ENCODE peak calls at places on chromosomes 5 and 9, in nine cellular contexts. T, R, B, X, C, M, A, Z and Y are unnamed samples.
A peak's percentile ranks its signal among the peaks of the same experiment; 100 is the strongest.

GRCh38 chr9:121023064-121023463 is 27.0 kb downstream of the C5 start:
- DNase-seq in T (no peak), R (no peak), B (no peak), X (no peak), C (no peak), M (no peak), A (no peak), Z (no peak), Y (peak; percentile 4)

GRCh38 chr9:89821081-89821480 is 216.3 kb downstream of the GADD45G start:
- DNase-seq in T (peak; percentile 18), R (no peak), B (no peak), X (no peak), C (no peak), M (no peak), A (no peak), Z (no peak), Y (no peak)

GRCh38 chr5:31707294-31707693 is 68.4 kb downstream of the PDZD2 start:
- DNase-seq in T (no peak), R (no peak), B (no peak), X (no peak), C (no peak), M (no peak), A (no peak), Z (no peak), Y (no peak)

GRCh38 chr5:59698207-59698606 is 195.3 kb downstream of the PDE4D start:
- DNase-seq in T (no peak), R (no peak), B (no peak), X (no peak), C (no peak), M (no peak), A (no peak), Z (no peak), Y (no peak)

GRCh38 chr9:19102181-19102630 is 498 bp downstream of the HAUS6 start:
- DNase-seq in T (peak; percentile 42), R (peak; percentile 61), B (peak; percentile 71), X (peak; percentile 16), C (peak; percentile 47), M (no peak), A (no peak), Z (no peak), Y (peak; percentile 53)

GRCh38 chr5:95900383-95900958 is 61.2 kb downstream of the ELL2 start:
- DNase-seq in T (no peak), R (no peak), B (no peak), X (peak; percentile 88), C (no peak), M (no peak), A (no peak), Z (no peak), Y (peak; percentile 60)

GRCh38 chr9:131627846-131628820 is 82.8 kb downstream of the PRRT1B start:
- DNase-seq in T (no peak), R (no peak), B (peak; percentile 84), X (peak; percentile 71), C (peak; percentile 21), M (no peak), A (no peak), Z (peak; percentile 65), Y (no peak)

GRCh38 chr5:32916648-32917047 is 205.5 kb downstream of the NPR3 start:
- DNase-seq in T (peak; percentile 50), R (peak; percentile 13), B (no peak), X (peak; percentile 52), C (no peak), M (no peak), A (no peak), Z (peak; percentile 39), Y (peak; percentile 9)

GRCh38 chr9:2262371-2262770 is 247.2 kb downstream of the SMARCA2 start:
- DNase-seq in T (no peak), R (no peak), B (no peak), X (no peak), C (no peak), M (no peak), A (no peak), Z (no peak), Y (no peak)

GRCh38 chr5:135944967-135945560 is 9.7 kb downstream of the LECT2 start:
- DNase-seq in T (peak; percentile 87), R (peak; percentile 65), B (no peak), X (peak; percentile 89), C (no peak), M (peak; percentile 65), A (no peak), Z (peak; percentile 72), Y (peak; percentile 40)

GRCh38 chr5:1449081-1449630 is 3.9 kb upstream of the SLC6A3 start:
- DNase-seq in T (no peak), R (no peak), B (no peak), X (no peak), C (no peak), M (no peak), A (no peak), Z (peak; percentile 25), Y (no peak)

GRCh38 chr5:139833525-139833924 is 37.9 kb downstream of the PSD2 start:
- DNase-seq in T (no peak), R (no peak), B (peak; percentile 5), X (no peak), C (no peak), M (no peak), A (peak; percentile 15), Z (no peak), Y (no peak)

DNA sequence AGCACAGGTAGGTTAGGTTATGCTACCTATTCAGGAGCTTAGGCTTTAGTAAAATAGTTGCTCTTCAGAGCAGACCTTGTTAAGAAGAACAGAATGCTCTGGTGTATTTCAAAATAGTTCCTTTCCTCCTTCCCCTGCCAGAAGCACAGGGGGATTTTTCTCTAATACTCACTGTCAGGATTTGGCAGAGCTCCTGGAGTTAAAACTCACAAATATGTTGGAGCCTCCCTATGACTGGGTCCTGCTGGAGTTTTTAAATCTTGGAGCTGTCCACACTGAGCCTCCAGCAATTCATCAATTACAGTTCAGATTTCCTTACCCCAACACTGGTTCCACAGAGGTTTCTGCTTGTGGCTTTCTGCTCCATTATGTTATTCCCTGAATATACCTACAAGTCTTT is 1233.8 kb upstream of the WWC1 start:
- DNase-seq in T (no peak), R (no peak), B (no peak), X (no peak), C (no peak), M (no peak), A (no peak), Z (no peak), Y (peak; percentile 28)
- H3K4me3 ChIP-seq in T (no peak overlapping the region), R (no peak overlapping the region), B (no peak overlapping the region), X (no peak overlapping the region), C (no peak overlapping the region), M (no peak overlapping the region), A (no peak overlapping the region), Z (no peak overlapping the region), Y (no peak overlapping the region)

GRCh38 chr9:129178579-129178909 is 483 bp upstream of the IER5L start:
- DNase-seq in T (no peak), R (no peak), B (no peak), X (no peak), C (no peak), M (no peak), A (no peak), Z (no peak), Y (no peak)

GRCh38 chr9:129178983-129179382 is 922 bp upstream of the IER5L start:
- DNase-seq in T (peak; percentile 96), R (peak; percentile 57), B (no peak), X (no peak), C (no peak), M (no peak), A (no peak), Z (no peak), Y (no peak)

GRCh38 chr9:129176786-129177442 is 1.1 kb downstream of the IER5L start:
- DNase-seq in T (peak; percentile 75), R (peak; percentile 47), B (peak; percentile 81), X (peak; percentile 49), C (no peak), M (peak; percentile 47), A (peak; percentile 83), Z (no peak), Y (peak; percentile 33)

GRCh38 chr9:129177443-129177790 is 644 bp downstream of the IER5L start:
- DNase-seq in T (no peak), R (no peak), B (no peak), X (no peak), C (no peak), M (no peak), A (no peak), Z (no peak), Y (no peak)

DNA sequence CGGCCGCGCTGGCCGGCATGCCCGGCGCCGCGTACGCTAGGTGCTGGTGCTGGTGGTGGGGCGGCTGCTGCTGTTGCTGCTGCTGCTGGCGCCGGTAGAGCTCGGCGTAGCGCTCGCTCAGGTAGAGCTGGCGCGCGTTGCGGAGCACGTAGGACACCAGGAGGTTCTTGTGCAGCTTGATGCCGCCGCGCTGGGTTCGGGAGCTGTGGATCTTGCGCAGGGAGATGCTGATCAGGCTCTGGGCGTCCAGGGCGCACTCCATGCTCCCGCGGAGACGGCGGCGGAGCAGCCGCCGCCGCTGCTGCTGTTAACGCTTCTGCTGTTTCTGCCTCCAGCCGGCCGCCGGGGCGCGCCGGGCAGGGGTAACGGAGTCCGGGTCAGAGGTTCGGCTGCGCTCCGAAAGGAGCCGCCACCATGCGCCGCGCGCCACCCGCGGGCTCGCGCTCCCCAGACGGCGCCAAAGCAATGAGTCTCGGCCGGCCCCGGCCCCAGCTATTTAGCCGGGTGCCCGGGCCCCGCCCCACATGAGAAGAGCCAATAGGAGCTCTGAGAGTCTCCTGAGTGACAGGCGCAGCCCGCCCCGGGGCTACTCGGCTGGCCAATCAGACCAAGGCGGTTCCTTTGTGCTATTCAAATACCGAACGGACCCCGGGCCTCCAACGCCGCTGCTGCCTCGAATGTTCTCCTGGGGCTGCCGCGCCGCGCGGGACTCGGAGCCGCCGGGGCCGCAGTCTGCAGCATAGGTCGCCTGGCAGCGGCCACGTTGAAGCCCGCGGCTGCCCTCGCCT is at the start of gene IER5L:
- DNase-seq in T (peak; percentile 98), R (peak; percentile 96), B (peak; percentile 96), X (peak; percentile 94), C (peak; percentile 92), M (peak; percentile 96), A (peak; percentile 97), Z (peak; percentile 96), Y (peak; percentile 92)
- H3K27me3 ChIP-seq in T (peaks cover 42% of the 10 kb centered on the region), R (peaks cover 3% of the 10 kb centered on the region), B (no peaks in the 10 kb centered on the region), X (no peaks in the 10 kb centered on the region), C (no peaks in the 10 kb centered on the region), M (no peaks in the 10 kb centered on the region), A (peaks cover 2% of the 10 kb centered on the region), Z (no peaks in the 10 kb centered on the region), Y (no peaks in the 10 kb centered on the region)

DNA sequence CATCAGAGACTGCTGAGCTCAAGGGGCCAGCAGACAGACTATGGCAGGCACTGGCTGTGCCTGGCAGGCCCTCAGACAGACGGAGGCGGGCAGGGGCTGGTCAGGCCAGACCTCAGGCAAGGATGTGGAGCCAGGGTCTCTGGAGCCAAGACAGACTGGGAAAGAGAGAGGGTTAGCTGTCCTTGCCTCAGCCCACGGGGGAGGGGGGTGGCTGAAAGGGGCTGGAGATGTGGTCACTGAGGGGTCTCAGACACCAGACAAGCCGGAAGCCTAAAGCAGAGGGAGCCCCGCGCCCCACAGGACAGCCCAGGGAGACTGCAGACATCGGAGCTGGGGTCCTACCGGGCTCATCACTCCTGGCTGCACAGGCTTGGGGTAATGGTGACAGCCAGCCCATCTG is 141.2 kb upstream of the FOXD4L5 start:
- DNase-seq in T (no peak), R (no peak), B (peak; percentile 46), X (no peak), C (no peak), M (no peak), A (no peak), Z (no peak), Y (no peak)
- H3K9me3 ChIP-seq in T (no peaks in the 10 kb centered on the region), R (no peaks in the 10 kb centered on the region), B (no peaks in the 10 kb centered on the region), X (peaks cover 8% of the 10 kb centered on the region), C (no peaks in the 10 kb centered on the region), M (peaks cover 4% of the 10 kb centered on the region), A (no peaks in the 10 kb centered on the region), Z (no peaks in the 10 kb centered on the region), Y (no peaks in the 10 kb centered on the region)

DNA sequence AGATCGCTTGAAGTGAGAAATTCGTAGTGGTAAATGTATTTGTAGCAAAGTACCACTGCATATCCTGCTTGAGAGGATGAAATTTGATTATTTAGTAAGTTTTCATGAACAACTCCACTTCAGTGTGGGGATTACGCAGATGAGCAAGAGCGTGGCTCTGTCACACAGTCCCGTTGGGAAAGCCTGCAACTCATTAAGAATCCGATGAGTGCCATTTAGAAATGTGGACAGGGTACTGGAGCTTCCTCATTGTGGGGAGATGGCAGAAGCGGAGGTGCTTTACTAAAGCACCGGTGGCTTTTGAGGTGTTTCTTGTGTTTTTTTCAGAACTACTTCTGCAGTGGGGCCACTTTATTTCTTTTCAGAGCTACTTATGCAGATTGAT is 1.4 kb downstream of the TJP2 start:
- DNase-seq in T (peak; percentile 30), R (no peak), B (no peak), X (no peak), C (no peak), M (no peak), A (no peak), Z (no peak), Y (no peak)
- H3K4me3 ChIP-seq in T (peak overlapping the region; percentile 71), R (peak overlapping the region; percentile 55), B (peak overlapping the region; percentile 70), X (peak overlapping the region; percentile 69), C (no peak overlapping the region), M (peak overlapping the region; percentile 71), A (peak overlapping the region; percentile 40), Z (peak overlapping the region; percentile 86), Y (peak overlapping the region; percentile 64)